ENCODE peak calls at places on chromosomes 6 and 20, in eight cellular contexts. V is cardiac fibroblast, J is NB4, T is HFFc6, U is kidney epithelial cell, R is uterus, K is foreskin fibroblast, I is heart right ventricle. A is an unnamed sample.
A peak's percentile ranks its signal among the peaks of the same experiment; 100 is the strongest.

GRCh38 chr6:68427630-68428029 is 207.5 kb upstream of the ADGRB3 start:
- DNase-seq in R (no peak), V (no peak), I (no peak), K (peak; percentile 68), T (no peak), U (peak; percentile 1), J (no peak), A (no peak)

GRCh38 chr6:28206527-28207243 is 18.4 kb upstream of the ZSCAN9 start:
- DNase-seq in K (peak; percentile 31), V (no peak), J (no peak), U (no peak), T (no peak), R (no peak), I (no peak), A (no peak)

GRCh38 chr6:140966676-140967075 is 1166.0 kb upstream of the GJE1 start:
- DNase-seq in U (no peak), R (no peak), T (no peak), K (peak; percentile 8), J (no peak), I (no peak), V (no peak), A (no peak)

GRCh38 chr20:15320941-15321340 is 983.5 kb upstream of the FLRT3 start:
- DNase-seq in R (no peak), U (no peak), V (no peak), K (peak; percentile 27), T (no peak), J (no peak), I (no peak), A (no peak)

GRCh38 chr6:31178143-31179041 is 7.9 kb upstream of the POU5F1 start:
- DNase-seq in U (no peak), J (no peak), T (no peak), I (no peak), K (no peak), R (no peak), V (peak; percentile 48), A (no peak)

GRCh38 chr20:61997372-61997771 is 68.3 kb downstream of the TAF4 start:
- DNase-seq in R (no peak), V (no peak), U (no peak), T (no peak), J (no peak), K (no peak), I (no peak), A (no peak)

GRCh38 chr6:45563092-45563491 is 185.4 kb upstream of the SUPT3H start:
- DNase-seq in K (no peak), I (no peak), T (no peak), J (no peak), R (no peak), U (no peak), V (peak; percentile 37), A (no peak)

GRCh38 chr6:110681543-110682459 is 133.5 kb downstream of the CDK19 start:
- DNase-seq in K (peak; percentile 19), T (peak; percentile 48), I (no peak), U (no peak), J (no peak), V (no peak), R (no peak), A (no peak)

GRCh38 chr6:39059496-39060310 is 11.1 kb downstream of the GLP1R start:
- DNase-seq in J (no peak), U (no peak), T (no peak), V (no peak), R (no peak), I (no peak), K (no peak), A (no peak)

GRCh38 chr20:8223096-8223870 is 91.2 kb downstream of the PLCB1 start:
- DNase-seq in J (no peak), V (peak; percentile 87), U (no peak), T (peak; percentile 75), R (no peak), I (no peak), K (peak; percentile 84), A (no peak)

GRCh38 chr20:36856691-36857635 is 19.0 kb upstream of the TLDC2 start:
- DNase-seq in U (no peak), V (peak; percentile 85), R (no peak), J (no peak), I (peak; percentile 80), T (peak; percentile 68), K (peak; percentile 68), A (no peak)

GRCh38 chr20:61443541-61444126 is 191.6 kb downstream of the CDH4 start:
- DNase-seq in T (no peak), R (no peak), U (no peak), I (no peak), V (no peak), K (no peak), J (no peak), A (no peak)

GRCh38 chr6:56037587-56037986 is 162.2 kb upstream of the BMP5 start:
- DNase-seq in R (no peak), I (no peak), U (no peak), V (peak; percentile 50), J (no peak), T (no peak), K (no peak), A (no peak)

GRCh38 chr20:11379257-11380011 is 538.3 kb upstream of the BTBD3 start:
- DNase-seq in T (no peak), I (no peak), K (peak; percentile 5), U (no peak), R (no peak), J (peak; percentile 81), V (peak; percentile 13), A (no peak)

GRCh38 chr6:105135907-105136432 is 43.8 kb downstream of the POPDC3 start:
- DNase-seq in V (peak; percentile 36), K (peak; percentile 49), U (no peak), I (no peak), J (no peak), T (no peak), R (no peak), A (no peak)

GRCh38 chr20:8216375-8217200 is 84.5 kb downstream of the PLCB1 start:
- DNase-seq in J (no peak), K (no peak), I (no peak), T (no peak), U (no peak), V (no peak), R (no peak), A (no peak)

GRCh38 chr6:21842875-21843274 is 249.3 kb downstream of the SOX4 start:
- DNase-seq in U (no peak), R (no peak), J (no peak), T (no peak), V (no peak), K (no peak), I (no peak), A (no peak)

GRCh38 chr6:140576004-140576555 is 1201.6 kb upstream of the CITED2 start:
- DNase-seq in K (no peak), J (no peak), I (no peak), V (no peak), R (no peak), T (no peak), U (no peak), A (no peak)

GRCh38 chr6:109034439-109035041 is 60.1 kb downstream of the SESN1 start:
- DNase-seq in T (no peak), I (no peak), V (peak; percentile 29), J (no peak), U (no peak), K (peak; percentile 68), R (no peak), A (no peak)

GRCh38 chr20:59752704-59753460 is 148.5 kb downstream of the PHACTR3 start:
- DNase-seq in U (no peak), R (no peak), K (no peak), T (no peak), I (peak; percentile 24), J (peak; percentile 60), V (no peak), A (no peak)

GRCh38 chr6:146339716-146340115 is 203.9 kb upstream of the RAB32 start:
- DNase-seq in U (peak; percentile 74), T (no peak), K (peak; percentile 6), V (no peak), I (no peak), R (no peak), J (no peak), A (no peak)

GRCh38 chr6:160333101-160333500 is 15.1 kb upstream of the SLC22A3 start:
- DNase-seq in V (no peak), T (no peak), I (no peak), U (no peak), R (no peak), J (no peak), K (no peak), A (no peak)

GRCh38 chr20:44966030-44966961 is at the start of gene STK4:
- DNase-seq in U (peak; percentile 64), K (peak; percentile 97), R (peak; percentile 90), I (peak; percentile 93), T (peak; percentile 79), V (peak; percentile 93), J (peak; percentile 99), A (peak; percentile 98)
- TF ChIP-seq CTCF in U (peak; percentile 48), K (peak; percentile 45), R (peak; percentile 71), I (peak; percentile 67), T (peak; percentile 73), V (peak; percentile 48), J (peak; percentile 56), A (no peak)

GRCh38 chr20:884983-885952 is 30.9 kb downstream of the ANGPT4 start:
- DNase-seq in R (no peak), J (peak; percentile 51), U (no peak), K (peak; percentile 50), V (peak; percentile 49), T (no peak), I (no peak), A (no peak)
- TF ChIP-seq CTCF in R (peak; percentile 20), J (no peak), U (no peak), K (no peak), V (no peak), T (peak; percentile 25), I (peak; percentile 27), A (no peak)

DNA sequence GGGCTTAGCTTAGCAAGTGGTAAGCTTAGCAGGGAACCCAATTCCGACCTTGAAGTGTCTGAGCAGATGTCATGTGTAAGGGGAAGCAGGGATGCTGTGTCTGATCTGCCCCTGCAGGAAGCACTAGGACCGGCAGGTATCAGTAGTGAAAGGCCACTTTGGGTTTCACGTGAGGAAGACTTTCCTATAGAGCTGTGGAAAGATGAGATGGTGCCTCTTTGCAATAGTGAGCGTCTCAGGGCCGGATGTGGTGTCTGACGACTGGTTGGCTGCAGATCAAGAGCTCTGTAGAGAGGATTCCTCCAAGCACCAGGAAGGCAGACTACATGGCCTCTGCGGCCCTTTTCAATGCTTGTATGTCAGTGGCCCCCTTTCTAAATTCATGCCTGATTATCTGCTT is 98.3 kb downstream of the TIAM2 start:
- DNase-seq in V (no peak), J (no peak), R (no peak), I (no peak), U (no peak), T (no peak), K (no peak), A (no peak)
- TF ChIP-seq CTCF in V (no peak), J (no peak), R (no peak), I (no peak), U (no peak), T (no peak), K (no peak), A (no peak)

DNA sequence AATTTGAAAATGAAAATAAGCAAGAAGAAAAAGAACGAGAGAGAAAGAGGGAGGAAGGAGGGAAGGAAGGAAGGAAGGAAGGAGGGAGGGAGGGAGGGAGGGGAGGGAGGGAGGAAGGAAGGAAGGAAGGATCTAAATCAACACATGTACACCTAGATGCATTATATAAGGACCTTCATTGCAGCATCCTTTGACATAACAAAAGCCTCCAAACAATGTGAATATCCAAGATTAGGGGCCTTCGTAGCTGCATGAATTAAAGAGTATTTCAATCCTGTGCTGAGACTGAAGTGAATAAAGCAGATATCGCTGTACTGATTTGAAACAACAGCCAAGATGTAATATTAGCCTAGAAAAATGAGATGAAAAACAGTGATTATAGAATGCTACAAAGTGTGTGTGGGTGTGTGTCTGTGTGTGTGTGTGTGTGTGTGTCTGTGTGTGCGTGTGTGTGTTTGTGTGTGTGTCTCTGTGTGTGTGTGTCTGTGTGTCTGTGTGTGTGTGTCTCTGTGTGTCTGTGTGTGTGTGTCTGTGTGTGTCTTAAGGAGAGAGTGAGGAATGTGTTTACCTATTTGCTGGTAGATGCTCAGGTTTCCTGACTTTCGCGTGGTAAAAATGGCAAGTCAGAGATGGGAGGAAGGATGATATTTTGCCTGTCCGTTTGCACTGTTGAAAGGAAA is 129.0 kb upstream of the PTPN1 start:
- DNase-seq in J (no peak), U (no peak), K (no peak), T (no peak), I (no peak), V (no peak), R (no peak), A (no peak)
- TF ChIP-seq CTCF in J (no peak), U (no peak), K (no peak), T (no peak), I (no peak), V (no peak), R (no peak), A (no peak)

A was measured in activated B cell treated with CpG ODN at 0.5 μM for 24 hours.